ENCODE peak calls at places on chromosomes 16 and 17, in five cellular contexts. S, D, I, B and Z are unnamed samples.

GRCh38 chr17:71409712-71410111 is 711.1 kb upstream of the SOX9 start:
- DNase-seq in I (no peak), S (no peak), B (no peak), D (peak), Z (no peak)

GRCh38 chr17:70338946-70339354 is 169.6 kb downstream of the KCNJ2 start:
- DNase-seq in D (no peak), B (no peak), S (no peak), I (no peak), Z (no peak)

GRCh38 chr17:31674717-31675349 is 184.2 kb downstream of the COPRS start:
- DNase-seq in D (peak), S (no peak), B (no peak), I (no peak), Z (no peak)

GRCh38 chr16:4931381-4931780 is 5.6 kb downstream of the PPL start:
- DNase-seq in B (no peak), I (no peak), D (no peak), S (no peak), Z (no peak)

GRCh38 chr17:73268582-73269328 is 7.1 kb upstream of the CPSF4L start:
- DNase-seq in S (no peak), B (no peak), D (no peak), I (no peak), Z (peak)

GRCh38 chr17:64063766-64064224 is 43.4 kb upstream of the ICAM2 start:
- DNase-seq in S (no peak), D (no peak), B (no peak), I (peak), Z (peak)

GRCh38 chr17:64728041-64728695 is 66.1 kb upstream of the SMURF2 start:
- DNase-seq in B (no peak), S (no peak), I (no peak), D (no peak), Z (no peak)

GRCh38 chr16:9969580-9969979 is 212.6 kb downstream of the GRIN2A start:
- DNase-seq in S (no peak), D (no peak), B (no peak), I (no peak), Z (no peak)

GRCh38 chr16:48064971-48065370 is 90.8 kb downstream of the ABCC12 start:
- DNase-seq in D (no peak), B (no peak), I (no peak), S (no peak), Z (no peak)

GRCh38 chr17:63039899-63040602 is 74.0 kb downstream of the TANC2 start:
- DNase-seq in S (no peak), B (no peak), D (peak), I (no peak), Z (no peak)

GRCh38 chr16:83915491-83915890 is 16.6 kb downstream of the MLYCD start:
- DNase-seq in B (no peak), S (no peak), I (no peak), D (no peak), Z (no peak)

GRCh38 chr17:10266477-10266876 is 68.1 kb upstream of the GAS7 start:
- DNase-seq in S (no peak), D (no peak), I (no peak), B (no peak), Z (no peak)

GRCh38 chr16:67562918-67563707 is 787 bp downstream of the CTCF start:
- DNase-seq in I (peak), B (no peak), S (no peak), D (peak), Z (peak)

GRCh38 chr16:50178397-50179018 is 25.4 kb downstream of the TENT4B start:
- DNase-seq in I (no peak), D (no peak), S (no peak), B (no peak), Z (no peak)

GRCh38 chr16:68719993-68720489 is 17.1 kb upstream of the CDH1 start:
- DNase-seq in B (no peak), S (no peak), I (no peak), D (no peak), Z (no peak)

GRCh38 chr16:88276591-88276990 is 106.2 kb upstream of the ZNF469 start:
- DNase-seq in I (no peak), D (no peak), S (no peak), B (no peak), Z (no peak)

GRCh38 chr17:59751955-59752413 is 44.5 kb downstream of the VMP1 start:
- DNase-seq in I (no peak), D (no peak), S (no peak), B (no peak), Z (no peak)

GRCh38 chr17:82371333-82372062 is at the start of gene UTS2R:
- DNase-seq in B (no peak), S (no peak), I (no peak), D (no peak), Z (no peak)

GRCh38 chr17:61813211-61813610 is 50.1 kb downstream of the BRIP1 start:
- DNase-seq in D (peak), B (no peak), S (no peak), I (no peak), Z (no peak)

GRCh38 chr17:61812747-61813146 is 50.6 kb downstream of the BRIP1 start:
- DNase-seq in B (no peak), D (no peak), I (no peak), S (no peak), Z (no peak)

GRCh38 chr17:61816538-61816937 is 46.8 kb downstream of the BRIP1 start:
- DNase-seq in B (no peak), S (no peak), I (no peak), D (peak), Z (no peak)

GRCh38 chr17:61815863-61816523 is 47.3 kb downstream of the BRIP1 start:
- DNase-seq in S (no peak), D (no peak), I (no peak), B (no peak), Z (no peak)

DNA sequence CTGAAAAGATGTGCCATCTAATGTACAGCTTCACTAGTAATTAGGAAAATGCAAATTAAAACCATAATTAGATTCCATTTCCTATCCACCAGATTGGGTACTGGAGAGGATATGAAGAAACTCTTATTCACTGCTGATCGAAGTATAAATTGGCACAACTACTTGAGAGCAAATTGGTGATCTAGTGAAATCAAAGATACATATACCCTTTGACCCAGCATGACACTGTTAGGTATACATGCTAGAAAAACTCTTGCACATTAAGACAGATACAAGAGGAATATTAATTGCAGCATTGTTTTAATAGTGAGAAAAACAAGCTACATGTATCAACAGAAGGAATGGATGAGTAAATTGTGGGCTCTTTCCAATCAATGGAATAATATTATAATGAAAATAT is 48.8 kb downstream of the BRIP1 start:
- DNase-seq in B (no peak), D (no peak), S (no peak), I (no peak), Z (no peak)
- H3K4me3 ChIP-seq in B (no peak), D (no peak), S (no peak), I (no peak), Z (no peak)

DNA sequence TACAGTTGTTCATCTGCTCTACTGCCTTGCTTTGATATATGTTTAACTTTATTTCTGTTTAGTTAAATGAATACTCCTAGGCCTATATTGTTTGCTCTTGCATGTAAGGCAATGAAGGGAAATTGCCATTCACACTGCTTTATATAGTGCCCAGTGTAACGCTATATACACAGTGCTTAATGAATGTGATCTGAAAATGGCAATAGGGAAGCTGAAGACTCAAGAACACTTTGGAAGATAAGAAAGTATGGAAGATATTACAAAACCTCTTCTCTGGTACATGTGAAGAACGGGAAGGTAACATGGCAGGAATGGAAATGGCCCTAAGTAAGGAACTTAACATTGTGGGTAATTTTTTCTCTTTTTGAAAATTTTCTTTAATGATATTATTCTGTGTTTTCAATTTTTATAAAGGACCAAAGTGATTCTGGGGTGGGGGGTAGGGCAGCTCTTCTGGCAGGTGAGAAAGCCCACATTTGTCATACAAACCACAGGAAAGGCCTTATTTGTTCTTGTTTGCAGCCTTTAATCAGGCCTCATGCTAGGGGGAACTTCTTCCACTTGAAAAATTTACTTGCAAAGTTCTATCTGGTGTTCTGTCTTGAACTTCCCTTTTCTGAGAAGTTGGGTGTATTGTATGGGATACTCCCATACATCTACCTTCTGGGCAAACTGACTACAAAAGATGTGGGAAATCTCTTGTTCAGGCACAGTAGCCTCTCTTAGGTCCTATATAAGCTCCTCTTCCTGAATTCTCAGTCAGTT is 100.8 kb upstream of the CORO6 start:
- DNase-seq in S (no peak), B (no peak), I (peak), D (no peak), Z (no peak)
- H3K4me3 ChIP-seq in S (no peak), B (no peak), I (peak), D (no peak), Z (no peak)

DNA sequence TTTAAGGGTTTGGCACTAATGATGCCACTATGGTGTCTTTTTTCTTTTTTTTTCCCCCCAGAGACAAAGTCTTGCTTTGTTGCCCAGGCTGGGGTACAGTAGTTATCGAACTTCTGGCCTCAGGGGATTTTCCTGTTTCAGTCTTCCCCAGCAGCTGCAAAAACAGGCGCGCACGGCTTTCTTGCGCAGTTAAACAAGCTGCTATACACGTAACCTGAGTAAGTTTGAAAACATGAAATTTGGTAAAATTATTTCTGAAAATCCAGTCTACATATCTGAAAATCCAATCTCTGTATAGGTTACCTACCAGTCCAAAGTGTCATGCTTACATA is 11.8 kb downstream of the TEX14 start:
- DNase-seq in D (no peak), I (no peak), S (no peak), B (no peak), Z (no peak)
- H3K4me3 ChIP-seq in D (no peak), I (no peak), S (no peak), B (no peak), Z (no peak)

GRCh38 chr16:2485811-2486507 is 11.0 kb downstream of the TBC1D24 start:
- DNase-seq in I (no peak), S (no peak), D (no peak), B (no peak), Z (no peak)

GRCh38 chr16:2484898-2485508 is 10.1 kb downstream of the TBC1D24 start:
- DNase-seq in D (no peak), I (no peak), S (no peak), B (no peak), Z (no peak)

GRCh38 chr16:2487903-2488531 is 13.1 kb downstream of the TBC1D24 start:
- DNase-seq in S (no peak), B (no peak), I (no peak), D (no peak), Z (no peak)

GRCh38 chr16:2487517-2487842 is 12.6 kb downstream of the TBC1D24 start:
- DNase-seq in D (no peak), B (no peak), S (no peak), I (no peak), Z (no peak)

GRCh38 chr16:2486645-2487516 is 12.0 kb downstream of the TBC1D24 start:
- DNase-seq in B (no peak), S (no peak), D (no peak), I (peak), Z (peak)
- H3K4me3 ChIP-seq in B (no peak), S (no peak), D (no peak), I (no peak), Z (no peak)

GRCh38 chr17:9080983-9081382 is 59.7 kb downstream of the NTN1 start:
- DNase-seq in B (no peak), I (no peak), S (no peak), D (no peak), Z (no peak)
- H3K4me3 ChIP-seq in B (no peak), I (no peak), S (no peak), D (no peak), Z (no peak)

DNA sequence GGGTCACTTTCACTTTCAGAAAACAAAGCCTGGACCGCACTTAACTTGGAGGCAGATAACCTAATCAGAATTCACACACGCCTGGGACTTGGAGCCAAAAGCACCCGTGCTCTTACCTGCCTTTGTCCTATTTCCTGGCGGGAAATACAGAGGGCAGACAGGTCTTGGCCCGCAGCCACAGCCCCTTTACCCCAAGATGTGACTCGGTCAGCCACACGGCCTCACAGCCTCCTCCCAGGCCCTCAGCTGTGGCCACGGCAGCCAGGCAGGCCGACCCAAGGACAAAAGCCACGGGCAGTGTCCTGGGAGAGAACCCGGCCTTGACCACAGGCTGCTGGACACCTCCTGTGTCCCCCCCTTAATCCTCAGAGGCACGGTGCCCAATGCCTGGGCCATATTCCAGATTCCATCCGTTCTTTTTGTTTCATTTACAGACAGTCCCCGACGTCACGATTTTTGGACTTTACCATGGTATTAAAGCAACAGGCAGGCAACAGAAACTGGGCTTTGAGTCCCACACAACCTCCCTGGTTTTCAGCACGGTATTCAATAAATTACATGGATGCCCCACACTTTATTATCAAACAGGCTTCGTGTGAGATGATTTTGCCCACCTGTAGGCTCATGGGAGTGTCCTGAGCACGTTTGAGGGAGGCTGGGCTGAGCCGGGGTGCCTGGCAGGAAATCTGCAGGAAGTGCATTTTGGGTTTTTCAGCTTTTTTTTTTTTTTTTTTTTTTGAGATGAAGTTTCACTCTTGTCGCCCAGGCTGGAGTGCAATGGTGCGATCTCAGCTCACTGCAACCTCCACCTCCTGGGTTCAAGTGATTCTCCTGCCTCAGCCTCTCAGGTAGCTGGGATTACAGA is 30.0 kb upstream of the GAA start:
- DNase-seq in I (no peak), D (peak), S (peak), B (no peak), Z (peak)
- H3K4me3 ChIP-seq in I (no peak), D (peak), S (peak), B (no peak), Z (peak)

DNA sequence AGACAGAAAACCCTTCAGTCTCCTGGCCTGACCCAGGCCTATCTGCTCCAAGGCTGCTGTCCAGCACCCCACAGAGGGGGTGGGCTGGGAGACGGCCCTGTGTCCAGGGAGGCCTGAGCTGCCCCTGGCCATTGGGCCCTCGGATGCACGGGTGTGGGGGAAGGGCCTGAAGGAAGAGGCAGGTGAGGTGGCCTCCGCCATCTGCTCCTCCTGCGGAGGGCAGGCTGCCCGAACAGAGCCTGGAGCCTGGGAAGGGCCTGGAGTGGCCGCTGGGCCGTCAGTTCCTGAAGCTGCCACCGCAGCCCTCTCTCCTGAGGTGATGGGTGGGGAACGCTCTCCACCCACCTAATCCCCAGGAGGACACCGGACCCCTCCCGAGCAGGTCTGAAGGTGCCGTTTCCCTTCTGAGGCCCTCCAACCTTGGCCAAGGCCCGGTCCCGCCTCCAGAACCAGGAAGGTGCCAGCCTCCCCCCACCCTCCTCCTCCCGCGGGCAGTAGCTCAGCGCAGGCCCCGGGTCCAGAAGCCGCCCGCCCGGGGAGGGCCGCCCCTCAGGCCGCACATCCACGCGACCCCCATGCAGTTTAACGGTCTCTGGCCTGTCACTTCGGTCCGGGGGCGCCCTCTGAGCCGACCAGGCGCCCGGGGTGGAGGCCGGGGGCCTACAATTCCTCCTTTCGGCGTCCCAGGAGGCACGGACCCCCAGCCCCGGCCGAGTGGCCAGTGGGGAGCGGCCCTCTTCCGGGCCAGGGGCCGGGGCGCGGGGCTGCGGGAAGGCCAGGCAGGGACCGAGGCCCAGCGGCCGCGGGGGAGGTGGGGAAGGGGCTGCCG is 835 bp downstream of the FBXL16 start:
- DNase-seq in S (no peak), D (no peak), B (no peak), I (no peak), Z (no peak)
- H3K4me3 ChIP-seq in S (no peak), D (no peak), B (no peak), I (no peak), Z (no peak)

GRCh38 chr17:75829747-75830146 is 14.5 kb downstream of the UNC13D start:
- DNase-seq in S (no peak), I (no peak), B (no peak), D (no peak), Z (no peak)

GRCh38 chr17:75827291-75828050 is 16.7 kb downstream of the UNC13D start:
- DNase-seq in I (peak), B (no peak), S (no peak), D (peak), Z (peak)

GRCh38 chr17:75828741-75829140 is 15.5 kb downstream of the UNC13D start:
- DNase-seq in I (no peak), S (no peak), D (no peak), B (no peak), Z (peak)

GRCh38 chr17:75826561-75827290 is 17.5 kb downstream of the UNC13D start:
- DNase-seq in S (no peak), B (no peak), I (no peak), D (no peak), Z (peak)

DNA sequence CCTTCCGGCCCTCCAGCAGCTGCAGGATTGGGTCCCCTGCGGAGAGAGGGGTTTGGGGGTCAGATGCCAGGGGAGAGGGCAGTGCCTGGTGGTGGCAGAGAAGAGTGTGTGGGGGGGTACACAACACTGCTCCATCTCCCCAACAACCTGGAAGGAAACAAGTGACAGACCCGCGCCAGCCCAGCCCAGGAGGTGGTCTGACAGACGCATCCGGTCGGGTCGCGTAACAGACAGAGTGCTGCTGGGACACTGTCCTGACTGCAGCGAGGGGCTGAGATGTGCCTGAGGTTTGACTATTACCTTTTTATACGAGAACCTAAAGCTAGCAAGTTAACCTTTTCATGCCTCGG is 16.2 kb downstream of the UNC13D start:
- DNase-seq in S (no peak), I (peak), B (no peak), D (no peak), Z (no peak)
- H3K4me3 ChIP-seq in S (peak), I (peak), B (no peak), D (no peak), Z (no peak)

GRCh38 chr17:57651451-57651850 is 93.6 kb downstream of the CCDC182 start:
- DNase-seq in S (no peak), B (no peak), I (no peak), D (no peak), Z (no peak)
- H3K4me3 ChIP-seq in S (no peak), B (no peak), I (no peak), D (no peak), Z (no peak)

GRCh38 chr16:19883296-19883951 is 1.2 kb downstream of the GPRC5B start:
- DNase-seq in D (no peak), S (no peak), I (peak), B (no peak), Z (peak)

GRCh38 chr16:19881783-19882182 is 2.9 kb downstream of the GPRC5B start:
- DNase-seq in B (no peak), S (no peak), I (no peak), D (no peak), Z (no peak)

GRCh38 chr16:19884021-19884485 is 595 bp downstream of the GPRC5B start:
- DNase-seq in D (no peak), S (no peak), B (no peak), I (no peak), Z (peak)

GRCh38 chr16:19882186-19882585 is 2.5 kb downstream of the GPRC5B start:
- DNase-seq in B (no peak), I (no peak), D (no peak), S (no peak), Z (no peak)

DNA sequence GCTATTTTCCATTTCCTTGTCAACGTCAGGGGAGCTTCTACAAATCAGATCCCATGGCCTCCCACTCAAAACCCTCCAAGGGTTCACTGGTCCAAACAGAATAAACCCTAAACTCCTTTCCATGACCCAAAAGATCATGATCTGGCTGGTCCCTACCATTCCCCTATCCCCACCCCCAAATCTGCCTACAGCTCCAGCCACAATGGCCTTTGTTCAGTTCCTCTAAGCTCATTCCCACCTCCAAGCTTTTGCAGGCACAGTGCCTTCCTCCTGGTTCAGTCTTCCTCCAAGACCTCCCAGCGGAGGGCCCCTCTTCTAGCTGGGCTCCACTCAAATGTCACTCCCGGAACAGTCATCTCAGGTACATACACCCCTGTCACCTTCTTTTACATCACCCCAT is 2.0 kb downstream of the GPRC5B start:
- DNase-seq in D (no peak), B (no peak), S (no peak), I (no peak), Z (no peak)
- H3K4me3 ChIP-seq in D (peak), B (peak), S (peak), I (no peak), Z (peak)